ENCODE peak calls at places on chromosomes 13 and 19, in ten cellular contexts. One of them, this sample, is unnamed.

GRCh38 chr13:111049791-111050538 is 65.1 kb upstream of the ARHGEF7 start:
- DNase-seq in frontal cortex: no peak
- DNase-seq in HEK293T: no peak
- DNase-seq in KBM-7: no peak
- DNase-seq in fibroblast of pulmonary artery: peak
- DNase-seq in NCI-H774: peak
- DNase-seq in NCI-H2029 treated with DMSO at 0.1 percent for 48 hours: no peak
- DNase-seq in NCI-H1436 treated with DMSO at 0.1 percent for 48 hours: no peak
- DNase-seq in WTC11: peak
- DNase-seq in HS-27A: no peak
- DNase-seq in this sample: no peak

GRCh38 chr13:104006625-104007061 is 940.4 kb upstream of the SLC10A2 start:
- DNase-seq in NCI-H2029 treated with DMSO at 0.1 percent for 48 hours: no peak
- DNase-seq in frontal cortex: no peak
- DNase-seq in fibroblast of pulmonary artery: peak
- DNase-seq in HS-27A: no peak
- DNase-seq in HEK293T: no peak
- DNase-seq in KBM-7: no peak
- DNase-seq in NCI-H1436 treated with DMSO at 0.1 percent for 48 hours: no peak
- DNase-seq in WTC11: no peak
- DNase-seq in NCI-H774: no peak
- DNase-seq in this sample: no peak

GRCh38 chr13:37442996-37443395 is 155.6 kb downstream of the POSTN start:
- DNase-seq in NCI-H774: no peak
- DNase-seq in KBM-7: no peak
- DNase-seq in NCI-H2029 treated with DMSO at 0.1 percent for 48 hours: no peak
- DNase-seq in fibroblast of pulmonary artery: peak
- DNase-seq in NCI-H1436 treated with DMSO at 0.1 percent for 48 hours: no peak
- DNase-seq in frontal cortex: no peak
- DNase-seq in HEK293T: no peak
- DNase-seq in WTC11: no peak
- DNase-seq in HS-27A: no peak
- DNase-seq in this sample: no peak

GRCh38 chr19:4866595-4867424 is 657 bp downstream of the PLIN3 start:
- DNase-seq in fibroblast of pulmonary artery: peak
- DNase-seq in HEK293T: no peak
- DNase-seq in NCI-H2029 treated with DMSO at 0.1 percent for 48 hours: no peak
- DNase-seq in KBM-7: peak
- DNase-seq in NCI-H774: no peak
- DNase-seq in frontal cortex: no peak
- DNase-seq in WTC11: peak
- DNase-seq in HS-27A: no peak
- DNase-seq in NCI-H1436 treated with DMSO at 0.1 percent for 48 hours: no peak
- DNase-seq in this sample: peak

GRCh38 chr13:75365724-75366173 is 116.2 kb downstream of the TBC1D4 start:
- DNase-seq in frontal cortex: no peak
- DNase-seq in fibroblast of pulmonary artery: peak
- DNase-seq in KBM-7: peak
- DNase-seq in NCI-H2029 treated with DMSO at 0.1 percent for 48 hours: no peak
- DNase-seq in HEK293T: no peak
- DNase-seq in WTC11: no peak
- DNase-seq in NCI-H774: no peak
- DNase-seq in HS-27A: peak
- DNase-seq in NCI-H1436 treated with DMSO at 0.1 percent for 48 hours: no peak
- DNase-seq in this sample: no peak

GRCh38 chr13:102195566-102196462 is 206.0 kb downstream of the FGF14 start:
- DNase-seq in NCI-H1436 treated with DMSO at 0.1 percent for 48 hours: no peak
- DNase-seq in frontal cortex: no peak
- DNase-seq in HEK293T: no peak
- DNase-seq in KBM-7: no peak
- DNase-seq in fibroblast of pulmonary artery: peak
- DNase-seq in WTC11: no peak
- DNase-seq in HS-27A: no peak
- DNase-seq in NCI-H2029 treated with DMSO at 0.1 percent for 48 hours: no peak
- DNase-seq in NCI-H774: no peak
- DNase-seq in this sample: no peak

GRCh38 chr13:114130708-114131580 is 1.5 kb downstream of the RASA3 start:
- DNase-seq in HS-27A: peak
- DNase-seq in fibroblast of pulmonary artery: peak
- DNase-seq in HEK293T: no peak
- DNase-seq in frontal cortex: peak
- DNase-seq in WTC11: no peak
- DNase-seq in KBM-7: peak
- DNase-seq in NCI-H2029 treated with DMSO at 0.1 percent for 48 hours: peak
- DNase-seq in NCI-H1436 treated with DMSO at 0.1 percent for 48 hours: no peak
- DNase-seq in NCI-H774: no peak
- DNase-seq in this sample: peak

GRCh38 chr13:99467764-99468163 is 33.5 kb upstream of the TM9SF2 start:
- DNase-seq in fibroblast of pulmonary artery: peak
- DNase-seq in WTC11: no peak
- DNase-seq in NCI-H1436 treated with DMSO at 0.1 percent for 48 hours: no peak
- DNase-seq in NCI-H774: no peak
- DNase-seq in KBM-7: no peak
- DNase-seq in HS-27A: no peak
- DNase-seq in NCI-H2029 treated with DMSO at 0.1 percent for 48 hours: no peak
- DNase-seq in HEK293T: no peak
- DNase-seq in frontal cortex: no peak
- DNase-seq in this sample: no peak

GRCh38 chr13:25249001-25249543 is 38.2 kb downstream of the MTMR6 start:
- DNase-seq in HEK293T: peak
- DNase-seq in NCI-H1436 treated with DMSO at 0.1 percent for 48 hours: no peak
- DNase-seq in KBM-7: no peak
- DNase-seq in NCI-H2029 treated with DMSO at 0.1 percent for 48 hours: no peak
- DNase-seq in NCI-H774: no peak
- DNase-seq in fibroblast of pulmonary artery: peak
- DNase-seq in WTC11: peak
- DNase-seq in frontal cortex: peak
- DNase-seq in HS-27A: no peak
- DNase-seq in this sample: no peak

GRCh38 chr19:2750739-2751437 is 11.1 kb upstream of the SLC39A3 start:
- DNase-seq in NCI-H774: no peak
- DNase-seq in NCI-H2029 treated with DMSO at 0.1 percent for 48 hours: no peak
- DNase-seq in HS-27A: no peak
- DNase-seq in HEK293T: no peak
- DNase-seq in frontal cortex: no peak
- DNase-seq in NCI-H1436 treated with DMSO at 0.1 percent for 48 hours: no peak
- DNase-seq in WTC11: no peak
- DNase-seq in fibroblast of pulmonary artery: no peak
- DNase-seq in KBM-7: no peak
- DNase-seq in this sample: no peak

GRCh38 chr19:2962018-2962670 is 15.2 kb upstream of the TLE6 start:
- DNase-seq in KBM-7: peak
- DNase-seq in fibroblast of pulmonary artery: peak
- DNase-seq in WTC11: peak
- DNase-seq in NCI-H774: peak
- DNase-seq in frontal cortex: peak
- DNase-seq in HS-27A: peak
- DNase-seq in NCI-H1436 treated with DMSO at 0.1 percent for 48 hours: no peak
- DNase-seq in HEK293T: peak
- DNase-seq in NCI-H2029 treated with DMSO at 0.1 percent for 48 hours: peak
- DNase-seq in this sample: peak

GRCh38 chr13:43333176-43333575 is 309.8 kb downstream of the DNAJC15 start:
- DNase-seq in HS-27A: no peak
- DNase-seq in KBM-7: no peak
- DNase-seq in fibroblast of pulmonary artery: no peak
- DNase-seq in HEK293T: no peak
- DNase-seq in WTC11: no peak
- DNase-seq in NCI-H2029 treated with DMSO at 0.1 percent for 48 hours: no peak
- DNase-seq in frontal cortex: no peak
- DNase-seq in NCI-H1436 treated with DMSO at 0.1 percent for 48 hours: no peak
- DNase-seq in NCI-H774: no peak
- DNase-seq in this sample: no peak

GRCh38 chr13:43200736-43201135 is 177.3 kb downstream of the DNAJC15 start:
- DNase-seq in WTC11: no peak
- DNase-seq in frontal cortex: no peak
- DNase-seq in HEK293T: no peak
- DNase-seq in NCI-H1436 treated with DMSO at 0.1 percent for 48 hours: no peak
- DNase-seq in fibroblast of pulmonary artery: no peak
- DNase-seq in HS-27A: no peak
- DNase-seq in KBM-7: no peak
- DNase-seq in NCI-H2029 treated with DMSO at 0.1 percent for 48 hours: no peak
- DNase-seq in NCI-H774: no peak
- DNase-seq in this sample: no peak

GRCh38 chr19:37950471-37951175 is 43.6 kb downstream of the SIPA1L3 start:
- DNase-seq in frontal cortex: no peak
- DNase-seq in HS-27A: no peak
- DNase-seq in NCI-H1436 treated with DMSO at 0.1 percent for 48 hours: no peak
- DNase-seq in WTC11: no peak
- DNase-seq in HEK293T: no peak
- DNase-seq in KBM-7: no peak
- DNase-seq in fibroblast of pulmonary artery: no peak
- DNase-seq in NCI-H774: no peak
- DNase-seq in NCI-H2029 treated with DMSO at 0.1 percent for 48 hours: no peak
- DNase-seq in this sample: no peak

GRCh38 chr19:16204005-16204294 is 6.2 kb downstream of the AP1M1 start:
- DNase-seq in HS-27A: no peak
- DNase-seq in KBM-7: no peak
- DNase-seq in WTC11: no peak
- DNase-seq in HEK293T: no peak
- DNase-seq in NCI-H1436 treated with DMSO at 0.1 percent for 48 hours: no peak
- DNase-seq in frontal cortex: no peak
- DNase-seq in fibroblast of pulmonary artery: no peak
- DNase-seq in NCI-H2029 treated with DMSO at 0.1 percent for 48 hours: no peak
- DNase-seq in NCI-H774: no peak
- DNase-seq in this sample: no peak

GRCh38 chr13:111564657-111565056 is 244.2 kb downstream of the TEX29 start:
- DNase-seq in KBM-7: no peak
- DNase-seq in fibroblast of pulmonary artery: no peak
- DNase-seq in frontal cortex: no peak
- DNase-seq in HEK293T: no peak
- DNase-seq in WTC11: no peak
- DNase-seq in NCI-H774: no peak
- DNase-seq in NCI-H2029 treated with DMSO at 0.1 percent for 48 hours: no peak
- DNase-seq in HS-27A: no peak
- DNase-seq in NCI-H1436 treated with DMSO at 0.1 percent for 48 hours: no peak
- DNase-seq in this sample: no peak

GRCh38 chr13:46630419-46631183 is 77.6 kb downstream of the LRCH1 start:
- DNase-seq in HEK293T: no peak
- DNase-seq in frontal cortex: no peak
- DNase-seq in HS-27A: no peak
- DNase-seq in fibroblast of pulmonary artery: no peak
- DNase-seq in WTC11: no peak
- DNase-seq in NCI-H1436 treated with DMSO at 0.1 percent for 48 hours: no peak
- DNase-seq in KBM-7: no peak
- DNase-seq in NCI-H2029 treated with DMSO at 0.1 percent for 48 hours: no peak
- DNase-seq in NCI-H774: no peak
- DNase-seq in this sample: no peak

GRCh38 chr19:7562646-7563393 is 27.3 kb downstream of the PNPLA6 start:
- DNase-seq in HS-27A: no peak
- DNase-seq in frontal cortex: peak
- DNase-seq in NCI-H2029 treated with DMSO at 0.1 percent for 48 hours: no peak
- DNase-seq in WTC11: peak
- DNase-seq in HEK293T: peak
- DNase-seq in NCI-H774: no peak
- DNase-seq in KBM-7: peak
- DNase-seq in fibroblast of pulmonary artery: no peak
- DNase-seq in NCI-H1436 treated with DMSO at 0.1 percent for 48 hours: no peak
- DNase-seq in this sample: no peak

GRCh38 chr19:36573020-36573947 is at the start of gene ZNF529:
- DNase-seq in NCI-H1436 treated with DMSO at 0.1 percent for 48 hours: peak
- DNase-seq in NCI-H2029 treated with DMSO at 0.1 percent for 48 hours: peak
- DNase-seq in NCI-H774: peak
- DNase-seq in WTC11: peak
- DNase-seq in fibroblast of pulmonary artery: peak
- DNase-seq in KBM-7: peak
- DNase-seq in HEK293T: peak
- DNase-seq in HS-27A: peak
- DNase-seq in frontal cortex: peak
- DNase-seq in this sample: peak

GRCh38 chr13:79989251-79989661 is 351.7 kb downstream of the SPRY2 start:
- DNase-seq in NCI-H2029 treated with DMSO at 0.1 percent for 48 hours: no peak
- DNase-seq in fibroblast of pulmonary artery: no peak
- DNase-seq in NCI-H774: no peak
- DNase-seq in NCI-H1436 treated with DMSO at 0.1 percent for 48 hours: no peak
- DNase-seq in HS-27A: no peak
- DNase-seq in frontal cortex: no peak
- DNase-seq in KBM-7: no peak
- DNase-seq in WTC11: no peak
- DNase-seq in HEK293T: no peak
- DNase-seq in this sample: no peak

GRCh38 chr13:32010137-32010536 is 21.4 kb upstream of the FRY start:
- DNase-seq in WTC11: no peak
- DNase-seq in NCI-H2029 treated with DMSO at 0.1 percent for 48 hours: no peak
- DNase-seq in NCI-H774: no peak
- DNase-seq in HS-27A: no peak
- DNase-seq in KBM-7: no peak
- DNase-seq in HEK293T: no peak
- DNase-seq in fibroblast of pulmonary artery: no peak
- DNase-seq in frontal cortex: no peak
- DNase-seq in NCI-H1436 treated with DMSO at 0.1 percent for 48 hours: no peak
- DNase-seq in this sample: no peak

GRCh38 chr19:40162104-40162503 is 29.1 kb upstream of the MAP3K10 start:
- DNase-seq in NCI-H774: no peak
- DNase-seq in fibroblast of pulmonary artery: no peak
- DNase-seq in frontal cortex: no peak
- DNase-seq in HEK293T: no peak
- DNase-seq in NCI-H1436 treated with DMSO at 0.1 percent for 48 hours: no peak
- DNase-seq in NCI-H2029 treated with DMSO at 0.1 percent for 48 hours: no peak
- DNase-seq in KBM-7: no peak
- DNase-seq in WTC11: no peak
- DNase-seq in HS-27A: no peak
- DNase-seq in this sample: no peak

GRCh38 chr19:30906871-30907270 is 442.4 kb downstream of the TSHZ3 start:
- DNase-seq in NCI-H1436 treated with DMSO at 0.1 percent for 48 hours: no peak
- DNase-seq in NCI-H774: no peak
- DNase-seq in frontal cortex: no peak
- DNase-seq in HS-27A: no peak
- DNase-seq in WTC11: no peak
- DNase-seq in NCI-H2029 treated with DMSO at 0.1 percent for 48 hours: no peak
- DNase-seq in HEK293T: no peak
- DNase-seq in KBM-7: no peak
- DNase-seq in fibroblast of pulmonary artery: no peak
- DNase-seq in this sample: no peak

GRCh38 chr13:106372199-106373160 is 163.0 kb downstream of the EFNB2 start:
- DNase-seq in NCI-H1436 treated with DMSO at 0.1 percent for 48 hours: no peak
- DNase-seq in HEK293T: no peak
- DNase-seq in HS-27A: no peak
- DNase-seq in NCI-H774: no peak
- DNase-seq in fibroblast of pulmonary artery: peak
- DNase-seq in frontal cortex: no peak
- DNase-seq in NCI-H2029 treated with DMSO at 0.1 percent for 48 hours: no peak
- DNase-seq in KBM-7: no peak
- DNase-seq in WTC11: no peak
- DNase-seq in this sample: no peak

GRCh38 chr19:14059093-14059480 is 2.8 kb downstream of the PALM3 start:
- DNase-seq in fibroblast of pulmonary artery: no peak
- DNase-seq in HEK293T: peak
- DNase-seq in HS-27A: no peak
- DNase-seq in NCI-H2029 treated with DMSO at 0.1 percent for 48 hours: no peak
- DNase-seq in NCI-H1436 treated with DMSO at 0.1 percent for 48 hours: no peak
- DNase-seq in frontal cortex: no peak
- DNase-seq in WTC11: peak
- DNase-seq in NCI-H774: no peak
- DNase-seq in KBM-7: no peak
- DNase-seq in this sample: peak

GRCh38 chr13:30880151-30880551 is 25.9 kb upstream of the MEDAG start:
- DNase-seq in HS-27A: no peak
- DNase-seq in NCI-H774: no peak
- DNase-seq in WTC11: no peak
- DNase-seq in KBM-7: no peak
- DNase-seq in frontal cortex: no peak
- DNase-seq in NCI-H2029 treated with DMSO at 0.1 percent for 48 hours: no peak
- DNase-seq in HEK293T: no peak
- DNase-seq in NCI-H1436 treated with DMSO at 0.1 percent for 48 hours: no peak
- DNase-seq in fibroblast of pulmonary artery: no peak
- DNase-seq in this sample: no peak

GRCh38 chr13:51584731-51585191 is 499 bp downstream of the WDFY2 start:
- DNase-seq in WTC11: peak
- DNase-seq in frontal cortex: peak
- DNase-seq in NCI-H774: no peak
- DNase-seq in fibroblast of pulmonary artery: peak
- DNase-seq in KBM-7: no peak
- DNase-seq in NCI-H1436 treated with DMSO at 0.1 percent for 48 hours: no peak
- DNase-seq in HS-27A: no peak
- DNase-seq in HEK293T: peak
- DNase-seq in NCI-H2029 treated with DMSO at 0.1 percent for 48 hours: no peak
- DNase-seq in this sample: peak

GRCh38 chr13:60990032-60990733 is 425.5 kb downstream of the PCDH20 start:
- DNase-seq in NCI-H2029 treated with DMSO at 0.1 percent for 48 hours: no peak
- DNase-seq in HS-27A: no peak
- DNase-seq in KBM-7: peak
- DNase-seq in HEK293T: peak
- DNase-seq in WTC11: peak
- DNase-seq in NCI-H1436 treated with DMSO at 0.1 percent for 48 hours: no peak
- DNase-seq in frontal cortex: no peak
- DNase-seq in fibroblast of pulmonary artery: no peak
- DNase-seq in NCI-H774: no peak
- DNase-seq in this sample: peak

This sample was measured in endothelial cell.